ENCODE peak calls at places on chromosomes 12 and 14, in nine cellular contexts. One of them, this sample, is unnamed.

GRCh38 chr12:2439332-2440100 is 355.3 kb upstream of the FKBP4 start:
- DNase-seq in hypothalamus: no peak
- DNase-seq in astrocyte of the cerebellum: no peak
- DNase-seq in DMS79: no peak
- DNase-seq in Calu3: no peak
- DNase-seq in GM23338: no peak
- DNase-seq in T-helper 9 cell: no peak
- DNase-seq in progenitor cell of endocrine pancreas: no peak
- DNase-seq in renal cortical epithelial cell: no peak
- DNase-seq in this sample: peak

GRCh38 chr14:69527635-69528034 is 43.1 kb downstream of the PLEKHD1 start:
- DNase-seq in GM23338: no peak
- DNase-seq in T-helper 9 cell: no peak
- DNase-seq in progenitor cell of endocrine pancreas: no peak
- DNase-seq in Calu3: no peak
- DNase-seq in astrocyte of the cerebellum: no peak
- DNase-seq in hypothalamus: no peak
- DNase-seq in DMS79: no peak
- DNase-seq in renal cortical epithelial cell: no peak
- DNase-seq in this sample: no peak

GRCh38 chr12:106118278-106118820 is 20.4 kb downstream of the NUAK1 start:
- DNase-seq in astrocyte of the cerebellum: no peak
- DNase-seq in GM23338: no peak
- DNase-seq in DMS79: no peak
- DNase-seq in T-helper 9 cell: no peak
- DNase-seq in hypothalamus: no peak
- DNase-seq in renal cortical epithelial cell: no peak
- DNase-seq in Calu3: no peak
- DNase-seq in progenitor cell of endocrine pancreas: no peak
- DNase-seq in this sample: no peak

GRCh38 chr14:21317433-21317832 is 37.5 kb downstream of the RPGRIP1 start:
- DNase-seq in astrocyte of the cerebellum: no peak
- DNase-seq in GM23338: no peak
- DNase-seq in progenitor cell of endocrine pancreas: no peak
- DNase-seq in DMS79: no peak
- DNase-seq in hypothalamus: no peak
- DNase-seq in Calu3: no peak
- DNase-seq in T-helper 9 cell: no peak
- DNase-seq in renal cortical epithelial cell: no peak
- DNase-seq in this sample: no peak

GRCh38 chr14:53695692-53696091 is 260.9 kb downstream of the BMP4 start:
- DNase-seq in hypothalamus: no peak
- DNase-seq in astrocyte of the cerebellum: no peak
- DNase-seq in Calu3: no peak
- DNase-seq in progenitor cell of endocrine pancreas: no peak
- DNase-seq in T-helper 9 cell: no peak
- DNase-seq in GM23338: no peak
- DNase-seq in DMS79: no peak
- DNase-seq in renal cortical epithelial cell: peak
- DNase-seq in this sample: no peak

GRCh38 chr12:118371354-118372282 is 1.1 kb downstream of the TAOK3 start:
- DNase-seq in hypothalamus: no peak
- DNase-seq in progenitor cell of endocrine pancreas: peak
- DNase-seq in GM23338: peak
- DNase-seq in Calu3: peak
- DNase-seq in T-helper 9 cell: peak
- DNase-seq in astrocyte of the cerebellum: no peak
- DNase-seq in renal cortical epithelial cell: no peak
- DNase-seq in DMS79: no peak
- DNase-seq in this sample: no peak

GRCh38 chr14:88247228-88247627 is 75.8 kb downstream of the KCNK10 start:
- DNase-seq in progenitor cell of endocrine pancreas: no peak
- DNase-seq in T-helper 9 cell: no peak
- DNase-seq in renal cortical epithelial cell: no peak
- DNase-seq in GM23338: no peak
- DNase-seq in hypothalamus: no peak
- DNase-seq in Calu3: no peak
- DNase-seq in DMS79: no peak
- DNase-seq in astrocyte of the cerebellum: no peak
- DNase-seq in this sample: no peak

GRCh38 chr14:60094306-60094897 is 2.7 kb downstream of the PCNX4 start:
- DNase-seq in DMS79: no peak
- DNase-seq in T-helper 9 cell: no peak
- DNase-seq in hypothalamus: no peak
- DNase-seq in astrocyte of the cerebellum: no peak
- DNase-seq in renal cortical epithelial cell: peak
- DNase-seq in progenitor cell of endocrine pancreas: no peak
- DNase-seq in GM23338: peak
- DNase-seq in Calu3: peak
- DNase-seq in this sample: peak

GRCh38 chr12:104458645-104459555 is 2.2 kb downstream of the CHST11 start:
- DNase-seq in hypothalamus: peak
- DNase-seq in Calu3: no peak
- DNase-seq in DMS79: no peak
- DNase-seq in astrocyte of the cerebellum: no peak
- DNase-seq in GM23338: peak
- DNase-seq in renal cortical epithelial cell: no peak
- DNase-seq in progenitor cell of endocrine pancreas: no peak
- DNase-seq in T-helper 9 cell: no peak
- DNase-seq in this sample: peak